ENCODE peak calls at places on chromosome X, in eight cellular contexts. O, T, Q, J, D, X, V and E are unnamed samples.
A peak's percentile ranks its signal among the peaks of the same experiment; 100 is the strongest.

GRCh38 chrX:46218373-46218772 is 326.8 kb downstream of the ZNF674 start:
- DNase-seq in O (no peak), T (no peak), Q (no peak), J (no peak), D (no peak), X (no peak), V (no peak), E (no peak)

GRCh38 chrX:107710617-107711391 is 64.8 kb downstream of the TSC22D3 start:
- DNase-seq in O (peak; percentile 78), T (peak; percentile 79), Q (peak; percentile 91), J (peak; percentile 81), D (peak; percentile 97), X (peak; percentile 70), V (peak; percentile 36), E (peak; percentile 91)

GRCh38 chrX:150361777-150362351 is 1.3 kb upstream of the MAMLD1 start:
- DNase-seq in O (peak; percentile 60), T (no peak), Q (no peak), J (no peak), D (no peak), X (peak; percentile 35), V (peak; percentile 26), E (peak; percentile 47)

GRCh38 chrX:7586126-7586525 is 256.8 kb upstream of the VCX start:
- DNase-seq in O (peak; percentile 28), T (no peak), Q (peak; percentile 2), J (peak; percentile 5), D (peak; percentile 28), X (no peak), V (no peak), E (peak; percentile 66)

GRCh38 chrX:30153881-30154260 is 61.5 kb upstream of the MAGEB2 start:
- DNase-seq in O (peak; percentile 4), T (no peak), Q (no peak), J (no peak), D (peak; percentile 25), X (no peak), V (no peak), E (no peak)

GRCh38 chrX:38192007-38192625 is 28.6 kb downstream of the SRPX start:
- DNase-seq in O (peak; percentile 21), T (no peak), Q (peak; percentile 24), J (peak; percentile 10), D (peak; percentile 2), X (peak; percentile 32), V (no peak), E (no peak)

GRCh38 chrX:73563740-73564073 is 710 bp downstream of the CHIC1 start:
- DNase-seq in O (peak; percentile 9), T (no peak), Q (peak; percentile 43), J (no peak), D (no peak), X (no peak), V (no peak), E (peak; percentile 25)

GRCh38 chrX:30065226-30065625 is 150.1 kb upstream of the MAGEB2 start:
- DNase-seq in O (peak; percentile 6), T (no peak), Q (no peak), J (no peak), D (peak; percentile 69), X (no peak), V (no peak), E (no peak)

GRCh38 chrX:139850968-139851367 is 81.9 kb downstream of the ATP11C start:
- DNase-seq in O (no peak), T (no peak), Q (no peak), J (no peak), D (no peak), X (no peak), V (no peak), E (no peak)

GRCh38 chrX:103687696-103688191 is 1.2 kb upstream of the MORF4L2 start:
- DNase-seq in O (peak; percentile 41), T (peak; percentile 81), Q (peak; percentile 67), J (peak; percentile 79), D (peak; percentile 67), X (peak; percentile 73), V (peak; percentile 65), E (peak; percentile 56)

GRCh38 chrX:9788908-9789307 is 2.7 kb downstream of the SHROOM2 start:
- DNase-seq in O (no peak), T (no peak), Q (no peak), J (peak; percentile 39), D (no peak), X (peak; percentile 45), V (no peak), E (no peak)

GRCh38 chrX:117707948-117708743 is 408.5 kb downstream of the KLHL13 start:
- DNase-seq in O (no peak), T (no peak), Q (no peak), J (no peak), D (no peak), X (no peak), V (no peak), E (no peak)

GRCh38 chrX:15877380-15877779 is 22.8 kb upstream of the AP1S2 start:
- DNase-seq in O (no peak), T (no peak), Q (no peak), J (no peak), D (no peak), X (no peak), V (no peak), E (peak; percentile 46)

GRCh38 chrX:136166221-136166855 is 19.0 kb downstream of the FHL1 start:
- DNase-seq in O (peak; percentile 33), T (peak; percentile 39), Q (no peak), J (peak; percentile 14), D (peak; percentile 39), X (no peak), V (no peak), E (peak; percentile 76)

GRCh38 chrX:39491548-39492297 is 606.0 kb downstream of the BCOR start:
- DNase-seq in O (no peak), T (no peak), Q (peak; percentile 82), J (no peak), D (no peak), X (no peak), V (peak; percentile 60), E (no peak)